ENCODE peak calls at places on chromosomes 16 and 17, in four cellular contexts. U is thoracic aorta, X is mammary epithelial cell, W is H9. Q is an unnamed sample.
A peak's percentile ranks its signal among the peaks of the same experiment; 100 is the strongest.

GRCh38 chr17:1112875-1113274 is 66.9 kb downstream of the ABR start:
- DNase-seq in W (peak; percentile 66), U (no peak), X (no peak), Q (no peak)

GRCh38 chr17:18194804-18195203 is 11.2 kb downstream of the ALKBH5 start:
- DNase-seq in X (no peak), U (no peak), W (no peak), Q (no peak)

GRCh38 chr16:13093676-13094075 is 192.3 kb downstream of the SHISA9 start:
- DNase-seq in U (no peak), W (peak; percentile 56), X (no peak), Q (no peak)

GRCh38 chr17:1300580-1300905 is 21.1 kb downstream of the TRARG1 start:
- DNase-seq in X (no peak), W (no peak), U (no peak), Q (no peak)

GRCh38 chr16:87924041-87924851 is 12.1 kb downstream of the CA5A start:
- DNase-seq in U (no peak), W (no peak), X (peak; percentile 56), Q (no peak)

GRCh38 chr16:89115216-89115949 is 21.7 kb downstream of the ACSF3 start:
- DNase-seq in X (peak; percentile 61), U (no peak), W (no peak), Q (peak; percentile 81)

GRCh38 chr16:15749985-15750384 is 99.9 kb downstream of the NDE1 start:
- DNase-seq in U (no peak), X (no peak), W (no peak), Q (no peak)

GRCh38 chr17:6524520-6524919 is 31.8 kb downstream of the PITPNM3 start:
- DNase-seq in W (peak; percentile 10), X (peak; percentile 70), U (no peak), Q (no peak)

GRCh38 chr17:61505846-61506627 is 53.8 kb downstream of the TBX4 start:
- DNase-seq in U (no peak), X (no peak), W (no peak), Q (no peak)

GRCh38 chr17:83196088-83196765 is 116.8 kb downstream of the METRNL start:
- DNase-seq in W (no peak), X (no peak), U (no peak), Q (no peak)

GRCh38 chr16:35196313-35196712 is 1736.9 kb downstream of the TP53TG3F start:
- DNase-seq in X (no peak), W (no peak), U (no peak), Q (no peak)

GRCh38 chr17:46772879-46773620 is 45.4 kb downstream of the WNT3 start:
- DNase-seq in W (peak; percentile 67), X (no peak), U (no peak), Q (no peak)

GRCh38 chr17:343211-343610 is 9.4 kb downstream of the RPH3AL start:
- DNase-seq in W (no peak), X (no peak), U (no peak), Q (no peak)

GRCh38 chr16:88088161-88088581 is 136.9 kb downstream of the BANP start:
- DNase-seq in W (no peak), U (no peak), X (no peak), Q (no peak)

GRCh38 chr17:74569392-74570003 is 2.2 kb upstream of the CD300H start:
- DNase-seq in X (peak; percentile 100), U (peak; percentile 35), W (peak; percentile 60), Q (no peak)

GRCh38 chr17:44095647-44096496 is 25.3 kb downstream of the G6PC3 start:
- DNase-seq in U (no peak), X (peak; percentile 68), W (peak; percentile 98), Q (no peak)

GRCh38 chr16:85571813-85572619 is 41.1 kb upstream of the GSE1 start:
- DNase-seq in U (no peak), W (no peak), X (no peak), Q (no peak)
- H3K4me1 ChIP-seq in U (peaks cover 19% of the 10 kb centered on the region), W (peaks cover 5% of the 10 kb centered on the region), X (peaks cover 29% of the 10 kb centered on the region), Q (peaks cover 70% of the 10 kb centered on the region)

DNA sequence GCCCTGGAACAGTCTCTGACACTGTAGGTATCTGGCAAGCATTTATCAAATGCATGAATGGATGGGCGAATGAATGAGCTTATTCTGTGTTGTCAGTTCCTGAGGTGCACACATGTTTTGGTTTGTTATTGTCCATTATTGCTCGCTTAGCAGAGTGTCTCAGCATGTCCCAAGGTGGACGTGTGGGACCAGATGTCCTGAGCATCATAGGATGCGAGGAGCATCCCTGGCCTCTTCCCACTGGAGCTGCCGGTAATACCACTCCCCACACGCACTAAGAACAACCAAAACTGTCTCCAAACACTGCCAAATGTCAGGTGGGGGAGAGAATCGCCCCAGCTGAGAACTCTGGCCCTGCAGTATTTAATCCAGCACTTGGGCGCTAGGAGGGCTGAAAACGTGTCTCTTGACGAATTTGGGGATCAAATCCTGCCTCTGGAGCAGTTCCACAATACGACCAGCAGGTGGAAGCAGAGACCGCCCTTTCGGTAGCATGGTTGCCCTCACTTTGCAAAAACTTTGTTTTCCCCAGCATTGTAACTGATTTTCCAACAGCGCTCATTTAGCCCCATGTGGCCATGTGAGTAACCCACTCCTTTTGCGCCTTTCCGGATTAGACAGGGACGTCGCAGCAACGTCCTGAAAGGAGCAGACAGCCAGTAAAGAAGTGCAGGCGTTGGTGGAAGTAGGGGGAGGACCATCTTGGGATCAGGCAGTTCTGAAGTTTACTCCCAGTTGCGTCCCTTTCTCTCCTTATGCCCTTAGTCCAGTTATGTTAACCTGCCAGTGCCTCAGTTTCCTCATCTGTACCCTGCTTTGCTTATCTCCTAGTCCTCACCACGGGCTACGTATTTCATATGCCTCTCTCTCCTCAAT is 22.7 kb downstream of the TMEM114 start:
- DNase-seq in W (peak; percentile 92), U (peak; percentile 25), X (peak; percentile 79), Q (peak; percentile 58)
- TF ChIP-seq CTCF in W (peak; percentile 99), U (peak; percentile 99), X (peak; percentile 99), Q (peak; percentile 98)

GRCh38 chr17:63621684-63622570 is at the start of gene MAP3K3:
- DNase-seq in W (peak; percentile 100), X (peak; percentile 100), U (peak; percentile 98), Q (peak; percentile 96)
- H3K27ac ChIP-seq in W (no peak within 1 kb of the TSS), X (peak within 1 kb of the TSS; percentile 47), U (peak within 1 kb of the TSS; percentile 77), Q (peak within 1 kb of the TSS; percentile 58)

DNA sequence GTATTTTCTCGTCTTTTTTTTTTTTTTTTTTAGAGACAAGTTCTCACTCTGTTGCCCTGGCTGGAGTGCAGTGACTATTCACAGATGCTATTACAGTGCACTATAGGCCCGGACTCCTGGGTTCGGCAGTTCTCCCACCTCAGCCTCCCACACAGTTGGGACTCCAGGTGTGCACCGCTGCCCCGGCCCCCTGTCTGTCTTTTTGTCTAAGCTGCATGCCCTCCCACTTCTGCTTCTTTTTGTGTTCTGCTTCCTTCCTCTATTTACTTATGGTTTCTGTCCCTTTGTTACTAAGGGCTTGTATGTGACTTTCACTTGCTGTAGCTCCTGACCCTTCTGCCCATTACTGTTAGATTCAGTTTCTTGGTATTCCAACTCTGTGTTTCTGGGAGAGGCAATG is 20.5 kb downstream of the SLC7A6 start:
- DNase-seq in U (no peak), X (no peak), W (no peak), Q (no peak)
- H3K4me1 ChIP-seq in U (peaks cover 47% of the 10 kb centered on the region), X (peaks cover 14% of the 10 kb centered on the region), W (no peaks in the 10 kb centered on the region), Q (peaks cover 100% of the 10 kb centered on the region)

DNA sequence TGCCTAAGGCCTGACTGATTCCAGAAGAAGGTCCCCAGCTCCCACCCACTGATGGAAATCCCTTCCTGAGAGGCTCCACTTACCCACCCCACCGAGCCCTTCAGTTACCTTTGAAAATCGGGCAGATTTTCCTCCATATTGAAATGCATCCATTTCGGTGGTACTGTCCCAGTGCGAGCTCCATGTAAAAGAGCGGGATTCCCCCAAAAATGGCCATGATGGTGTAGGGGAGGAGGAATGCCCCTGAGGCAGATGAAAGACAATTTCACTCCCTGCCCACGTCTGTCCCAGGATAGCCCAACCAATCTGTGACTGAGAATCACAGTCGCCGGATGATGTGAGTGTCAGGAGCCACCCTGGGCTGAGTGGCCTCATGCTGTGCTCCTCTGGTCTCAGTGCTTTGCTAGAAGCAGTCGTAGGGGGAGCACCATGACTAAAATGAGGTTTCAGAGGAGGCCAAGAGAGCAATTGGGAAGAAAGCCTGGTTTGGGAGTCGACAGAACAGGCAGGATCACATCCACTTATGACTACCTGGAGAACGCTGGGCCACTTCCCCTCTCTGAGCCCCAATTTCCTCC is 16.7 kb downstream of the SLC6A4 start:
- DNase-seq in X (no peak), U (no peak), W (no peak), Q (no peak)
- TF ChIP-seq CTCF in X (no peak), U (no peak), W (no peak), Q (no peak)

GRCh38 chr16:3810818-3811217 is 69.7 kb downstream of the CREBBP start:
- DNase-seq in U (no peak), W (no peak), X (no peak), Q (no peak)
- H3K27ac ChIP-seq in U (no peak overlapping the region), W (no peak overlapping the region), X (no peak overlapping the region), Q (no peak overlapping the region)

GRCh38 chr16:53773881-53774280 is 69.9 kb downstream of the FTO start:
- DNase-seq in X (no peak), U (no peak), W (no peak), Q (no peak)

GRCh38 chr16:53773150-53773846 is 69.3 kb downstream of the FTO start:
- DNase-seq in U (no peak), W (no peak), X (peak; percentile 72), Q (peak; percentile 6)

GRCh38 chr16:53775821-53776431 is 72.0 kb downstream of the FTO start:
- DNase-seq in X (peak; percentile 85), W (no peak), U (peak; percentile 12), Q (no peak)

GRCh38 chr16:53771655-53772497 is 67.9 kb downstream of the FTO start:
- DNase-seq in X (no peak), U (no peak), W (no peak), Q (no peak)

GRCh38 chr16:53775106-53775820 is 71.3 kb downstream of the FTO start:
- DNase-seq in W (no peak), X (no peak), U (no peak), Q (no peak)
- H3K4me1 ChIP-seq in W (no peaks in the 10 kb centered on the region), X (peaks cover 63% of the 10 kb centered on the region), U (peaks cover 40% of the 10 kb centered on the region), Q (peaks cover 7% of the 10 kb centered on the region)

Q was measured in CD8-positive, alpha-beta T cell.